ENCODE peak calls at places on chromosomes 7 and 10, in four cellular contexts. C, D, Z and H are unnamed samples.
A peak's percentile ranks its signal among the peaks of the same experiment; 100 is the strongest.

GRCh38 chr7:37081436-37081835 is 357.1 kb upstream of the AOAH start:
- DNase-seq in C (no peak), D (no peak), Z (no peak), H (no peak)

GRCh38 chr7:155593455-155594162 is 47.2 kb upstream of the CNPY1 start:
- DNase-seq in C (no peak), D (no peak), Z (no peak), H (no peak)

GRCh38 chr7:101124376-101125056 is 2.4 kb upstream of the SERPINE1 start:
- DNase-seq in C (peak; percentile 88), D (no peak), Z (no peak), H (peak; percentile 83)

GRCh38 chr10:59985639-59986038 is 79.3 kb upstream of the CCDC6 start:
- DNase-seq in C (no peak), D (no peak), Z (no peak), H (no peak)

GRCh38 chr10:5550250-5550545 is 25.4 kb downstream of the CALML3 start:
- DNase-seq in C (no peak), D (no peak), Z (no peak), H (no peak)

GRCh38 chr7:41977165-41977651 is 259.8 kb downstream of the GLI3 start:
- DNase-seq in C (peak; percentile 75), D (peak; percentile 54), Z (peak; percentile 55), H (peak; percentile 80)

GRCh38 chr10:70378122-70378521 is 4.3 kb downstream of the LRRC20 start:
- DNase-seq in C (peak; percentile 95), D (no peak), Z (no peak), H (peak; percentile 46)

GRCh38 chr10:3151889-3152565 is 20.6 kb downstream of the PITRM1 start:
- DNase-seq in C (no peak), D (no peak), Z (no peak), H (no peak)

GRCh38 chr10:85868627-85869499 is 497.7 kb downstream of the GRID1 start:
- DNase-seq in C (no peak), D (no peak), Z (no peak), H (no peak)

GRCh38 chr7:127845497-127846214 is 185.6 kb downstream of the LRRC4 start:
- DNase-seq in C (no peak), D (no peak), Z (no peak), H (no peak)

GRCh38 chr10:124573726-124574455 is 112.3 kb downstream of the LHPP start:
- DNase-seq in C (no peak), D (no peak), Z (no peak), H (no peak)

GRCh38 chr10:102796407-102797176 is 40.6 kb downstream of the CYP17A1 start:
- DNase-seq in C (peak; percentile 41), D (no peak), Z (no peak), H (no peak)

GRCh38 chr7:26686448-26686981 is 177.9 kb downstream of the SKAP2 start:
- DNase-seq in C (peak; percentile 92), D (peak; percentile 66), Z (no peak), H (peak; percentile 88)

GRCh38 chr10:5442056-5442989 is 30.0 kb downstream of the NET1 start:
- DNase-seq in C (peak; percentile 55), D (no peak), Z (no peak), H (peak; percentile 39)

GRCh38 chr10:125782661-125783060 is 7.0 kb upstream of the MMP21 start:
- DNase-seq in C (peak; percentile 4), D (no peak), Z (no peak), H (peak; percentile 18)

GRCh38 chr7:18590744-18591340 is 95.3 kb downstream of the HDAC9 start:
- DNase-seq in C (peak; percentile 67), D (no peak), Z (no peak), H (peak; percentile 52)

GRCh38 chr7:7911339-7911738 is 57.3 kb upstream of the GLCCI1 start:
- DNase-seq in C (peak; percentile 61), D (no peak), Z (no peak), H (peak; percentile 98)

GRCh38 chr7:70314221-70314620 is 715.9 kb downstream of the AUTS2 start:
- DNase-seq in C (no peak), D (no peak), Z (no peak), H (no peak)

GRCh38 chr10:126729314-126729871 is 58.9 kb upstream of the C10orf90 start:
- DNase-seq in C (no peak), D (no peak), Z (no peak), H (peak; percentile 69)

GRCh38 chr7:17422966-17423365 is 124.5 kb downstream of the AHR start:
- DNase-seq in C (no peak), D (no peak), Z (no peak), H (no peak)

GRCh38 chr7:16114633-16115032 is 306.7 kb downstream of the CRPPA start:
- DNase-seq in C (peak; percentile 59), D (no peak), Z (no peak), H (peak; percentile 37)

GRCh38 chr10:58371473-58371872 is 13.7 kb upstream of the TFAM start:
- DNase-seq in C (no peak), D (no peak), Z (no peak), H (no peak)

GRCh38 chr7:17546206-17546998 is 247.9 kb downstream of the AHR start:
- DNase-seq in C (peak; percentile 56), D (no peak), Z (no peak), H (no peak)

GRCh38 chr7:105880571-105881330 is 4.4 kb upstream of the ATXN7L1 start:
- DNase-seq in C (no peak), D (no peak), Z (no peak), H (no peak)

GRCh38 chr10:48221814-48222213 is 52.7 kb downstream of the FRMPD2 start:
- DNase-seq in C (no peak), D (no peak), Z (no peak), H (no peak)
- H3K23ac ChIP-seq in C (no peak overlapping the region), D (no peak overlapping the region), Z (no peak overlapping the region), H (no peak overlapping the region)

GRCh38 chr7:39909526-39909925 is 40.5 kb upstream of the CDK13 start:
- DNase-seq in C (no peak), D (no peak), Z (no peak), H (no peak)

GRCh38 chr7:39908973-39909372 is 41.1 kb upstream of the CDK13 start:
- DNase-seq in C (no peak), D (no peak), Z (no peak), H (no peak)

GRCh38 chr7:39908141-39908540 is 41.9 kb upstream of the CDK13 start:
- DNase-seq in C (no peak), D (no peak), Z (no peak), H (no peak)

GRCh38 chr7:39911167-39911566 is 38.9 kb upstream of the CDK13 start:
- DNase-seq in C (peak; percentile 9), D (no peak), Z (peak; percentile 39), H (peak; percentile 12)

GRCh38 chr7:39910108-39910869 is 39.8 kb upstream of the CDK13 start:
- DNase-seq in C (peak; percentile 41), D (no peak), Z (no peak), H (no peak)
- H3K56ac ChIP-seq in C (no peak overlapping the region), D (no peak overlapping the region), Z (no peak overlapping the region), H (no peak overlapping the region)

DNA sequence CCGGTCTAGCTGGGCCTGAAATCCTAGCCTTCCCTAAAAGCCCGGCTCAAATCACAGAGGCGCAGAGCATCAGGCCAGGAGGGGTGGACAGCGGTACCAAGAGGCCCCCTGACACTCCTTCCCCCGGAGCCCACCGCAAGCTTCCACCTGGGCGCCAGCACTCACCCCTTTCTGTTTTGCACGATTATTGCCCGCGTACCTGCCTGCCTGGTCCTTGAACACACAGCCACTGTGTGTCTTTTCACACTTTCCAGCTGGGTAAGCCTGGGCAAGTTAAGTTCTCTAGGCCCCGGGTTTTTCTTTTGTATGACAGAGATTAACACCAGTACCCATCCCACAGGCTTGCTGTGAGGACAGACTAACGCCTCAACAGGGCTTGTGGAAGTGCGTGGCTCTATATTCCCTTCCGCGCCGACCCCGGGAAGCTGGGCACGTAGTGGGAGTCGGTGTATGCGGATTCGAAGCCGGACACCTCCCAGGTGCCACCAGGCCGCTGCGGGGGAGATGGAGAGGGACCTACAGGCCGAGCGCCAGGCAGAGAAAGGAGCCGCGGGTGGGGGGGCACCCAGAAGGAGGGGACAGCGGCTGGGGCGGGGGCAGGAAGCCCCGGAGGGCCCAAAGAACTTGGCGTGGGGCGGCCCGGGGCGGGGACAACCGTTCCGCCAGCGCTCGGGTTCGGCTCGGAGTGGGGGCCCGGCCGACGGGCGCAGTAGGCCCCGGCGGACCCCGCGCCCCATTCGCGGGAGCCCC is 792 bp downstream of the ZNF746 start:
- DNase-seq in C (peak; percentile 15), D (no peak), Z (peak; percentile 55), H (peak; percentile 31)
- H3K4ac ChIP-seq in C (peak overlapping the region; percentile 59), D (no peak overlapping the region), Z (no peak overlapping the region), H (peak overlapping the region; percentile 97)

GRCh38 chr10:131095109-131095580 is 216.4 kb downstream of the TCERG1L start:
- DNase-seq in C (no peak), D (no peak), Z (no peak), H (no peak)
- H3K23ac ChIP-seq in C (no peak overlapping the region), D (no peak overlapping the region), Z (no peak overlapping the region), H (no peak overlapping the region)

DNA sequence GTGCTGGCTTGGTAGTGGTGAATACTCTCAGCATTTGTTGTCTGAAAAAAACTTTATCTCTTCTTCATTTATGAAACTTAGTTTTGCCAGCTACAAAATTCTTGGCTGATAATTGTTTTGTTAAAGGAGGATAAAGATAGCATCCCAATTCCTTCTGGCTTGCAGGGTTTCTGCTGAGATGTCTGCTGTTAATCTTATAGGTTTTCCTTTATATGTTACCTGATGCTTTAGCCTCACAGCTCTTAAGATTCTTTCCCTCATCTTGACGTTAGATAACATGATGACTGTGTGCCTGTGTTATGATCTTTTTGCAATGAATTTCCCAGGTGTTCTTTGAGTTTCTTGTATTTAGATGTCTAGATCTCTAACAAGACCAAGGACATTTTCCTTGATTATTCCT is 9.9 kb upstream of the MRPS33 start:
- DNase-seq in C (no peak), D (no peak), Z (no peak), H (no peak)
- H3K56ac ChIP-seq in C (no peak overlapping the region), D (no peak overlapping the region), Z (no peak overlapping the region), H (no peak overlapping the region)

GRCh38 chr7:65379318-65379717 is 5.7 kb downstream of the ZNF92 start:
- DNase-seq in C (peak; percentile 29), D (no peak), Z (no peak), H (no peak)

GRCh38 chr7:65369843-65370242 is 3.8 kb upstream of the ZNF92 start:
- DNase-seq in C (no peak), D (no peak), Z (no peak), H (no peak)

GRCh38 chr7:65371468-65371867 is 2.2 kb upstream of the ZNF92 start:
- DNase-seq in C (no peak), D (no peak), Z (no peak), H (no peak)

GRCh38 chr7:65373608-65374351 is at the start of gene ZNF92:
- DNase-seq in C (peak; percentile 93), D (peak; percentile 99), Z (peak; percentile 98), H (peak; percentile 99)
- H3K4ac ChIP-seq in C (peak within 1 kb of the TSS; percentile 86), D (no peak within 1 kb of the TSS), Z (peak within 1 kb of the TSS; percentile 66), H (peak within 1 kb of the TSS; percentile 81)

GRCh38 chr7:66206116-66206908 is 1.2 kb downstream of the TPST1 start:
- DNase-seq in C (no peak), D (no peak), Z (no peak), H (no peak)

GRCh38 chr7:66202380-66202779 is 2.8 kb upstream of the TPST1 start:
- DNase-seq in C (no peak), D (peak; percentile 5), Z (no peak), H (no peak)

GRCh38 chr7:66204822-66205735 is at the start of gene TPST1:
- DNase-seq in C (peak; percentile 84), D (peak; percentile 97), Z (peak; percentile 99), H (peak; percentile 97)

GRCh38 chr7:66206909-66207240 is 1.7 kb downstream of the TPST1 start:
- DNase-seq in C (no peak), D (no peak), Z (no peak), H (no peak)

GRCh38 chr7:66205736-66206080 is 574 bp downstream of the TPST1 start:
- DNase-seq in C (no peak), D (peak; percentile 41), Z (peak; percentile 73), H (peak; percentile 37)
- H3K23ac ChIP-seq in C (peak overlapping the region; percentile 100), D (no peak overlapping the region), Z (no peak overlapping the region), H (peak overlapping the region; percentile 57)

GRCh38 chr10:130014734-130015695 is 50.9 kb upstream of the EBF3 start:
- DNase-seq in C (no peak), D (no peak), Z (no peak), H (no peak)
- H3K56ac ChIP-seq in C (no peak overlapping the region), D (no peak overlapping the region), Z (no peak overlapping the region), H (no peak overlapping the region)